ENCODE peak calls at places on chromosomes 2 and 18, in six cellular contexts. Z is ovary, C is body of pancreas, N is cardiac muscle cell, D is thyroid gland, E is upper lobe of left lung. X is an unnamed sample. For H3K27me3, the result is how much of the 10 kb centered on the place peaks cover.

GRCh38 chr2:11368059-11368572 is 23.7 kb upstream of the ROCK2 start:
- DNase-seq in N (peak), D (peak), C (no peak), E (no peak), Z (no peak), X (no peak)

GRCh38 chr2:138455275-138455674 is 46.3 kb upstream of the SPOPL start:
- DNase-seq in Z (no peak), D (no peak), C (no peak), E (no peak), N (no peak), X (no peak)

GRCh38 chr2:85915606-85916303 is 27.0 kb upstream of the ST3GAL5 start:
- DNase-seq in D (no peak), E (no peak), N (no peak), Z (no peak), C (no peak), X (no peak)

GRCh38 chr2:42859801-42860200 is 67.4 kb upstream of the HAAO start:
- DNase-seq in N (peak), D (no peak), E (no peak), C (no peak), Z (no peak), X (no peak)

GRCh38 chr2:126325202-126325601 is 330.8 kb upstream of the GYPC start:
- DNase-seq in E (no peak), D (peak), N (no peak), C (peak), Z (no peak), X (no peak)

GRCh38 chr18:2302012-2302411 is 269.3 kb downstream of the METTL4 start:
- DNase-seq in D (no peak), N (no peak), E (no peak), Z (no peak), C (no peak), X (no peak)

GRCh38 chr18:7325126-7325430 is 94.2 kb downstream of the LRRC30 start:
- DNase-seq in D (no peak), N (no peak), Z (no peak), E (no peak), C (no peak), X (no peak)

GRCh38 chr2:7241041-7241440 is 323.8 kb downstream of the RNF144A start:
- DNase-seq in E (no peak), N (no peak), D (no peak), C (no peak), Z (no peak), X (no peak)

GRCh38 chr18:66621816-66622576 is 18.1 kb upstream of the CDH19 start:
- DNase-seq in D (no peak), N (no peak), C (no peak), E (no peak), Z (no peak), X (no peak)

GRCh38 chr2:113720167-113720566 is 36.3 kb downstream of the SLC35F5 start:
- DNase-seq in D (no peak), C (no peak), E (no peak), N (peak), Z (no peak), X (no peak)

GRCh38 chr2:85235281-85235680 is 92.5 kb downstream of the TGOLN2 start:
- DNase-seq in E (no peak), D (no peak), N (no peak), C (no peak), Z (no peak), X (no peak)

GRCh38 chr2:80091237-80091636 is 213.3 kb downstream of the LRRTM1 start:
- DNase-seq in D (no peak), N (no peak), E (no peak), C (no peak), Z (no peak), X (peak)

GRCh38 chr2:160703648-160704585 is 210.3 kb upstream of the RBMS1 start:
- DNase-seq in E (no peak), D (no peak), Z (no peak), N (no peak), C (no peak), X (no peak)

GRCh38 chr2:166234112-166234846 is 106.5 kb upstream of the SCN1A start:
- DNase-seq in D (no peak), C (no peak), Z (no peak), E (no peak), N (peak), X (no peak)

GRCh38 chr18:40347261-40347660 is 1607.8 kb upstream of the PIK3C3 start:
- DNase-seq in Z (no peak), D (peak), E (no peak), N (no peak), C (no peak), X (no peak)

DNA sequence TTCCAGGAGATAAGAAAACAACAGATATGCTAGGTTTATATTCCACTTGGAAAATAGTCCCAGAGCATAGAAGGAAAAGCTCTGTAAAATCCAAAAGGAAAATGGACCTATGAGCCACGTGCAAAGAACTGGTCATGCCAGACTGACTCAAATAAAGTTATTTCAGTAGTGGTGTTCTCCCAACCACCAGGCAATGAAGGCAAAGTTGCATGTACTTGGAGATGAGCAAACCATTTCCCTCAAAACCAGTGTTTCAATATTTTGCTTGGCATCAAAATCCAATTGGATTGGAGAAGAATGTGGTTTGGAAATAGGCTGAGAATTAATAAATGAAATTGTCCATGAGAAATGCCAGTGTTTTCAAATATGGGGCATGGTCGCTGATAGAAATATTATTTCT is 237.5 kb downstream of the ICOS start:
- DNase-seq in D (no peak), N (no peak), C (no peak), Z (no peak), E (no peak), X (no peak)
- H3K4me3 ChIP-seq in D (no peak), N (no peak), C (no peak), Z (no peak), E (no peak), X (no peak)

GRCh38 chr2:121192576-121192975 is 92.4 kb downstream of the TFCP2L1 start:
- DNase-seq in C (no peak), D (no peak), Z (no peak), N (no peak), E (no peak), X (no peak)
- H3K27me3 ChIP-seq in C (under half), D (under half), Z (under half), N (under half), E (under half), X (under half)

DNA sequence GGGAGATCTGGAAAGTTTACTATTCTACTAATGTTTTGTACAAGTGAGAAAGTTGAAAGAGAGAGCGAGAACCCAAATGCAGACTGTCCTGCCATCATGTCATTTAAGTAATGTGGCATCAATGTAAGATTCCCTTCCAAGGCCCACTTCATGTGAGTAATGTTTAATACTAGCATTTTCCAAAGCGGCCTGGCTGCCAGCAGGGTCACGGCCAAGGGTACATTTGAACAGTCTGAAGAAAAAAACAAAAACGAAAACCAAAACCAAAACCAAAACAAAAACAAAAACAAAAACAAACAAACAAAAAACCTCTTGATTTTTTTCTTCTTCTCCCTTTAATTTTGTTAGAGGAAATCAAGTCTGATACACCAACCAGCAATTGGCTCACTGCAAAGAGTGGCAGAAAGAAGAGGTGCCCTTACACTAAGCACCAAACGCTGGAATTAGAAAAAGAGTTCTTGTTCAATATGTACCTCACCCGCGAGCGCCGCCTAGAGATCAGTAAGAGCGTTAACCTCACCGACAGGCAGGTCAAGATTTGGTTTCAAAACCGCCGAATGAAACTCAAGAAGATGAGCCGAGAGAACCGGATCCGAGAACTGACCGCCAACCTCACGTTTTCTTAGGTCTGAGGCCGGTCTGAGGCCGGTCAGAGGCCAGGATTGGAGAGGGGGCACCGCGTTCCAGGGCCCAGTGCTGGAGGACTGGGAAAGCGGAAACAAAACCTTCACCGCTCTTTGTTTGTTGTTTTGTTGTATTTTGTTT is 2.2 kb downstream of the HOXD10 start:
- DNase-seq in N (no peak), Z (peak), D (no peak), E (no peak), C (no peak), X (peak)
- TF ChIP-seq CTCF in N (peak), Z (no peak), D (peak), E (no peak), C (no peak), X (peak)

DNA sequence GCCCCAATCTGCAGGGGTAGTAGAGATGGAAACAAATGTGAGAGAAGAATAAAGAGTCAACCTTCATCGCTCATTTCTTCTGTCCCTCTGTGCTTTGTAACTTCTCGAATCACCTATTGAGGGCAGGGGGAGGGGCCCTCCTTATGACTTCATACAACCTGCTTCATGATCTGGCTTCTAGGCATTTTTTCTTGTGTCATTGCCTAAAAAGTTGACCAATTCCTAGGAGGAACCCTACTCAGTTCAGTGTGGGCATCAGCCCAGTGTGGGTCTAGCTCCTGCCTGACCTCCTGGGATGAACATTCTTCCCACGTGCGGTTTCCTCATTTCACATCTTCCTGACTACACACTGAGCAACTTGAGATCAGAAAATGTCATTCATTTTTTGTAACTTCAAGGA is 46.3 kb upstream of the CREB1 start:
- DNase-seq in D (no peak), C (no peak), Z (no peak), N (no peak), E (no peak), X (no peak)
- H3K4me3 ChIP-seq in D (no peak), C (no peak), Z (no peak), N (no peak), E (no peak), X (no peak)

DNA sequence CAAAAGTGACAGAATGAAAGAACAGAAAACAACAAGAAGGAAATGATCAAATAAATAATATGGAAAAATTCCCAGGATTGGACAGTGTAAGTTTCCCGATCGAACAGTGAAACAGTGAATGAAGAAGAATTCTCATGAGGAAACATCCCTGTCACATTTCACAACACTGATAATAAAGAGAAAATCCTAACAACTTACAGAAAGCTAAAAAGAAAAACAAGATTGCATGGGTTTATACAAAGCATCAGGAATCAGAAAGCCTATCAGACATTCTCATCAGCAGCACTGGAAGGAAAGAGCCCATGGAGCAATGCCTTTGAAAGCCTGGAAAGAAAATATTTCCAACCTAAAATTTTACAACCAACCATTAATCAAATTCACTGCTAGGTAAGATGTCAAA is 9.9 kb upstream of the COL6A3 start:
- DNase-seq in E (no peak), N (no peak), C (no peak), D (no peak), Z (no peak), X (no peak)
- H3K27me3 ChIP-seq in E (under half), N (under half), C (under half), D (under half), Z (under half), X (under half)

GRCh38 chr2:16654775-16655456 is 10.7 kb downstream of the CYRIA start:
- DNase-seq in D (no peak), Z (no peak), C (no peak), N (no peak), E (no peak), X (no peak)
- TF ChIP-seq CTCF in D (no peak), Z (no peak), C (no peak), N (no peak), E (no peak), X (no peak)

DNA sequence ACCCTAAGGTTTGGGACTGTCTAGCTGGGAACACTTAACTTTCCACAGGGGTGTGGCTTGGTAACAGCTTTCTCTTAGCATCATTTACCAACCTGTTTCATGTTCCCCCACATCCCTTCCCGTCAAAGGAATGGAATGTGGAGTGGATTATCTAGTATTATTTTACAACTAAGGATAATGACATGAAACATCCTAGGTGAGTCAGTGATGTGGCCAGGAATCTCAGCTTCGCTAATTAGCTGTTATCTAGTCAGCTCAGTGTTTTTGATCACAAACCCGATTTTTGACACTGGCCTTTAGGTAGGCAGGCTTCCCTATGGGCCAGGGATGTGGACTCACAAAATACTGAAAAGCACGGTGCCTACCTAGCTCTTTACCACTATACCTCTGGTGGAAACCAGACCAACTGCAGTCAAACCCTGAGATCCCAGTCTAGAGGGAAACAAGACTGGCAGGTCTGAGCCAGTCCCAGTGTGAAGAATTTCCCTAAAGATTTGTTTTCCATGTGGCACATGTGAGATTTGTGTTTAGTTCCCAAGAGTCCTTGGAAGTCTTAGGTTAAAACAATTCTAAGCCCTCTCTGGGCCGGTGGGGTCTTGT is 2.8 kb upstream of the NRP2 start:
- DNase-seq in N (no peak), C (no peak), E (no peak), D (no peak), Z (no peak), X (no peak)
- H3K4me3 ChIP-seq in N (no peak), C (no peak), E (no peak), D (no peak), Z (no peak), X (no peak)

X was measured in BE2C.